ENCODE peak calls at places on chromosomes 2 and 18, in nine cellular contexts. G is HCEC 1CT, P is fibroblast of gingiva, Q is T-cell, A is KG1, I is HEK293T, W is SHP77, J is HT-29, U is nephron progenitor cell. H is an unnamed sample.

GRCh38 chr2:203904022-203904421 is 32.5 kb upstream of the ICOS start:
- DNase-seq in G (no peak), P (no peak), Q (no peak), A (no peak), I (no peak), W (no peak), J (no peak), U (no peak), H (no peak)

GRCh38 chr2:165203689-165204559 is at the start of gene SCN3A:
- DNase-seq in G (peak), P (peak), Q (no peak), A (peak), I (peak), W (peak), J (peak), U (peak), H (peak)

GRCh38 chr2:146415291-146415690 is 1429.5 kb upstream of the ACVR2A start:
- DNase-seq in G (no peak), P (no peak), Q (no peak), A (no peak), I (no peak), W (no peak), J (no peak), U (no peak), H (no peak)

GRCh38 chr2:239261336-239261735 is 139.5 kb downstream of the HDAC4 start:
- DNase-seq in G (no peak), P (no peak), Q (no peak), A (no peak), I (no peak), W (no peak), J (no peak), U (no peak), H (no peak)

GRCh38 chr18:7626922-7627440 is 59.9 kb downstream of the PTPRM start:
- DNase-seq in G (peak), P (peak), Q (no peak), A (no peak), I (no peak), W (no peak), J (peak), U (no peak), H (no peak)

GRCh38 chr18:26405190-26405781 is 143.1 kb downstream of the KCTD1 start:
- DNase-seq in G (peak), P (peak), Q (no peak), A (no peak), I (peak), W (peak), J (peak), U (peak), H (no peak)

GRCh38 chr2:170425291-170425751 is 247.4 kb downstream of the MYO3B start:
- DNase-seq in G (peak), P (peak), Q (no peak), A (no peak), I (no peak), W (no peak), J (peak), U (no peak), H (no peak)

GRCh38 chr2:163595033-163595432 is 140.8 kb downstream of the FIGN start:
- DNase-seq in G (no peak), P (peak), Q (no peak), A (no peak), I (no peak), W (no peak), J (no peak), U (no peak), H (no peak)

GRCh38 chr2:209425082-209426071 is 1.5 kb downstream of the MAP2 start:
- DNase-seq in G (peak), P (peak), Q (no peak), A (no peak), I (peak), W (peak), J (peak), U (peak), H (no peak)

GRCh38 chr2:12057436-12058166 is 311.2 kb downstream of the LPIN1 start:
- DNase-seq in G (no peak), P (no peak), Q (no peak), A (peak), I (no peak), W (no peak), J (no peak), U (no peak), H (peak)

GRCh38 chr18:6363216-6363615 is 51.5 kb downstream of the L3MBTL4 start:
- DNase-seq in G (no peak), P (no peak), Q (no peak), A (no peak), I (no peak), W (no peak), J (no peak), U (no peak), H (no peak)

GRCh38 chr2:10390369-10390801 is 57.7 kb downstream of the ODC1 start:
- DNase-seq in G (peak), P (peak), Q (no peak), A (no peak), I (no peak), W (no peak), J (no peak), U (no peak), H (no peak)

GRCh38 chr2:42102606-42103450 is 55.0 kb downstream of the PKDCC start:
- DNase-seq in G (no peak), P (no peak), Q (no peak), A (no peak), I (no peak), W (peak), J (peak), U (peak), H (no peak)

GRCh38 chr18:54822872-54823845 is 5.1 kb upstream of the RAB27B start:
- DNase-seq in G (peak), P (peak), Q (no peak), A (no peak), I (no peak), W (no peak), J (no peak), U (no peak), H (no peak)

GRCh38 chr18:79896746-79897145 is 54.7 kb downstream of the SLC66A2 start:
- DNase-seq in G (no peak), P (no peak), Q (no peak), A (no peak), I (no peak), W (no peak), J (no peak), U (no peak), H (no peak)

GRCh38 chr2:25233916-25234610 is 65.7 kb upstream of the POMC start:
- DNase-seq in G (no peak), P (no peak), Q (no peak), A (no peak), I (no peak), W (no peak), J (no peak), U (no peak), H (no peak)

GRCh38 chr2:204662956-204663355 is 117.7 kb downstream of the PARD3B start:
- DNase-seq in G (no peak), P (no peak), Q (no peak), A (no peak), I (no peak), W (no peak), J (no peak), U (no peak), H (no peak)

GRCh38 chr18:10474309-10474708 is 19.9 kb downstream of the APCDD1 start:
- DNase-seq in G (no peak), P (no peak), Q (no peak), A (no peak), I (no peak), W (no peak), J (no peak), U (no peak), H (no peak)

GRCh38 chr18:58455318-58455950 is 173.5 kb downstream of the ALPK2 start:
- DNase-seq in G (no peak), P (no peak), Q (no peak), A (no peak), I (no peak), W (no peak), J (no peak), U (no peak), H (no peak)

GRCh38 chr2:126776701-126777619 is 121.0 kb downstream of the GYPC start:
- DNase-seq in G (peak), P (peak), Q (peak), A (peak), I (peak), W (peak), J (peak), U (peak), H (peak)

GRCh38 chr2:64140665-64141064 is 3.6 kb downstream of the PELI1 start:
- DNase-seq in G (no peak), P (no peak), Q (no peak), A (no peak), I (no peak), W (no peak), J (no peak), U (no peak), H (no peak)

GRCh38 chr2:133489146-133489545 is 79.1 kb downstream of the NCKAP5 start:
- DNase-seq in G (no peak), P (no peak), Q (no peak), A (no peak), I (no peak), W (no peak), J (no peak), U (no peak), H (no peak)

GRCh38 chr2:39099820-39100728 is 20.8 kb downstream of the SOS1 start:
- DNase-seq in G (peak), P (no peak), Q (no peak), A (no peak), I (no peak), W (no peak), J (no peak), U (no peak), H (no peak)

GRCh38 chr2:37843554-37843953 is 81.5 kb upstream of the RMDN2 start:
- DNase-seq in G (peak), P (peak), Q (no peak), A (no peak), I (no peak), W (no peak), J (no peak), U (no peak), H (no peak)

GRCh38 chr2:227148106-227148505 is 15.9 kb downstream of the COL4A4 start:
- DNase-seq in G (no peak), P (no peak), Q (no peak), A (no peak), I (no peak), W (no peak), J (no peak), U (no peak), H (no peak)

H was measured in B cell.